ENCODE peak calls at places on chromosomes 13 and 19, in nine cellular contexts. C is aorta; Z is CD8-positive, alpha-beta T cell; J is kidney epithelial cell; M is AG09309; T is lower leg skin; G is GM23338; O is uterus; Q is A549. S is an unnamed sample.

GRCh38 chr13:49980266-49980665 is 16.6 kb upstream of the TRIM13 start:
- DNase-seq in O (no peak), Q (no peak), G (no peak), C (no peak), M (no peak), Z (no peak), T (no peak), J (no peak), S (no peak)

GRCh38 chr13:38535271-38535670 is 151.6 kb upstream of the FREM2 start:
- DNase-seq in Q (no peak), Z (no peak), T (no peak), J (no peak), G (no peak), C (no peak), O (no peak), M (no peak), S (no peak)

GRCh38 chr13:95564948-95565347 is 12.4 kb downstream of the CLDN10 start:
- DNase-seq in C (no peak), Z (no peak), O (no peak), Q (no peak), M (peak), J (peak), G (no peak), T (no peak), S (no peak)

GRCh38 chr19:7083076-7083956 is 13.8 kb downstream of the ZNF557 start:
- DNase-seq in J (no peak), C (no peak), G (peak), Z (no peak), O (no peak), Q (no peak), T (no peak), M (no peak), S (no peak)

GRCh38 chr13:111939285-111940278 is 127.4 kb upstream of the SOX1 start:
- DNase-seq in G (no peak), Z (no peak), T (no peak), Q (no peak), O (no peak), M (no peak), J (no peak), C (no peak), S (no peak)

GRCh38 chr13:113889467-113889866 is 25.6 kb upstream of the GAS6 start:
- DNase-seq in T (no peak), C (no peak), Q (no peak), J (no peak), Z (no peak), O (no peak), G (no peak), M (no peak), S (no peak)

GRCh38 chr13:113405481-113406300 is 41.8 kb upstream of the GRTP1 start:
- DNase-seq in Z (no peak), M (no peak), Q (no peak), G (no peak), T (no peak), C (no peak), J (no peak), O (no peak), S (no peak)

GRCh38 chr19:44808463-44809371 is at the start of gene BCAM:
- DNase-seq in T (no peak), J (no peak), M (no peak), Q (peak), Z (no peak), O (peak), C (peak), G (peak), S (no peak)

GRCh38 chr13:109938255-109938936 is 152.0 kb upstream of the IRS2 start:
- DNase-seq in T (no peak), M (peak), O (peak), Q (no peak), G (no peak), C (no peak), J (peak), Z (no peak), S (peak)

GRCh38 chr19:41957161-41957837 is 1.8 kb downstream of the RABAC1 start:
- DNase-seq in Z (no peak), M (no peak), J (no peak), T (no peak), Q (no peak), O (no peak), C (no peak), G (no peak), S (no peak)

GRCh38 chr13:23547000-23547590 is 23.1 kb upstream of the TNFRSF19 start:
- DNase-seq in G (peak), M (no peak), Z (no peak), O (peak), Q (no peak), T (no peak), C (peak), J (no peak), S (no peak)

GRCh38 chr19:33849551-33850147 is 53.0 kb downstream of the KCTD15 start:
- DNase-seq in T (no peak), G (no peak), C (no peak), M (no peak), J (no peak), Z (no peak), O (no peak), Q (no peak), S (no peak)
- H3K4me3 ChIP-seq in T (no peak), G (no peak), C (no peak), M (no peak), J (no peak), Z (no peak), O (no peak), Q (no peak), S (no peak)

GRCh38 chr13:28820099-28821051 is at the start of gene MTUS2:
- DNase-seq in G (peak), T (no peak), C (peak), J (no peak), O (no peak), M (no peak), Q (no peak), Z (no peak), S (no peak)
- H3K4me3 ChIP-seq in G (peak), T (peak), C (peak), J (peak), O (no peak), M (peak), Q (peak), Z (peak), S (peak)

GRCh38 chr13:101916108-101916757 is 463.8 kb downstream of the ITGBL1 start:
- DNase-seq in J (no peak), Z (no peak), C (peak), G (peak), Q (peak), M (no peak), T (no peak), O (no peak), S (no peak)

GRCh38 chr13:101916758-101917474 is 464.4 kb downstream of the ITGBL1 start:
- DNase-seq in O (no peak), M (no peak), J (no peak), C (no peak), Z (no peak), Q (no peak), G (peak), T (no peak), S (no peak)

GRCh38 chr13:101917833-101918755 is 465.6 kb downstream of the ITGBL1 start:
- DNase-seq in O (no peak), M (no peak), G (peak), T (no peak), J (no peak), C (no peak), Q (no peak), Z (no peak), S (no peak)

GRCh38 chr13:101915755-101916107 is 463.3 kb downstream of the ITGBL1 start:
- DNase-seq in O (no peak), C (no peak), J (no peak), Z (no peak), G (peak), T (no peak), Q (no peak), M (no peak), S (no peak)

DNA sequence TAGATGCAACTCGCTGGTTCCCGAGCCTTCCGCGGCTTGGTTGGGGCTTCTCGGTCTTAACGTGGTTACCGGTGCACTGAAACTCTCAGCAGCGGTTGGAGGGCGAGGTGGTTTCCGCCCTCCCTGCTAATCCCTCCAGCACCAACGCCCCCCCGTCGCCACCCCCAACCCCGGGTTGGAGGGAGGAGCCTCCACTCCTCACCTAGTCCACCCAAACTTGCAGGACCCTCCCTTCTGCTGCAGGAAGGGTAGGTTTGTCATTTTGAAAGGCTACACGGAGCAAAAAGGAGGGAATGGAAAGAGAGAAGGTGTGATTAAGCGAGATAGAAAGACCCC is 465.0 kb downstream of the ITGBL1 start:
- DNase-seq in J (no peak), M (no peak), O (no peak), C (no peak), Z (no peak), T (no peak), Q (no peak), G (peak), S (no peak)
- H3K4me3 ChIP-seq in J (no peak), M (no peak), O (no peak), C (no peak), Z (no peak), T (no peak), Q (no peak), G (peak), S (no peak)

GRCh38 chr19:13100031-13100588 is 2.5 kb downstream of the LYL1 start:
- DNase-seq in O (peak), C (no peak), G (no peak), Z (peak), J (no peak), T (no peak), Q (no peak), M (no peak), S (no peak)
- H3K4me3 ChIP-seq in O (no peak), C (no peak), G (peak), Z (peak), J (no peak), T (no peak), Q (no peak), M (no peak), S (no peak)

GRCh38 chr13:99287544-99287943 is 19.7 kb downstream of the GPR183 start:
- DNase-seq in G (no peak), J (no peak), O (no peak), C (no peak), M (no peak), Z (no peak), T (no peak), Q (no peak), S (no peak)
- H3K4me3 ChIP-seq in G (no peak), J (no peak), O (no peak), C (no peak), M (no peak), Z (no peak), T (no peak), Q (no peak), S (no peak)

GRCh38 chr19:38437295-38437694 is 3.8 kb downstream of the RYR1 start:
- DNase-seq in M (no peak), T (no peak), O (no peak), C (no peak), J (no peak), Q (no peak), G (no peak), Z (no peak), S (no peak)

GRCh38 chr19:38430931-38431330 is 2.6 kb upstream of the RYR1 start:
- DNase-seq in Q (no peak), T (no peak), J (no peak), M (no peak), C (no peak), G (no peak), Z (no peak), O (no peak), S (no peak)

GRCh38 chr19:38437917-38438316 is 4.4 kb downstream of the RYR1 start:
- DNase-seq in G (no peak), O (no peak), M (no peak), T (no peak), Q (no peak), Z (no peak), J (no peak), C (no peak), S (no peak)

GRCh38 chr19:38433268-38433733 is at the start of gene RYR1:
- DNase-seq in O (no peak), C (peak), G (peak), Q (peak), J (no peak), M (no peak), Z (peak), T (peak), S (no peak)

GRCh38 chr19:38434549-38435051 is 1.1 kb downstream of the RYR1 start:
- DNase-seq in Q (no peak), J (no peak), M (no peak), Z (no peak), T (no peak), C (peak), O (no peak), G (peak), S (no peak)
- H3K4me3 ChIP-seq in Q (no peak), J (no peak), M (no peak), Z (no peak), T (no peak), C (no peak), O (no peak), G (peak), S (no peak)

GRCh38 chr13:42176286-42176685 is 95.7 kb upstream of the AKAP11 start:
- DNase-seq in O (no peak), C (no peak), J (no peak), G (no peak), Z (no peak), M (no peak), Q (no peak), T (no peak), S (no peak)
- H3K4me3 ChIP-seq in O (no peak), C (no peak), J (no peak), G (no peak), Z (no peak), M (no peak), Q (no peak), T (no peak), S (no peak)

DNA sequence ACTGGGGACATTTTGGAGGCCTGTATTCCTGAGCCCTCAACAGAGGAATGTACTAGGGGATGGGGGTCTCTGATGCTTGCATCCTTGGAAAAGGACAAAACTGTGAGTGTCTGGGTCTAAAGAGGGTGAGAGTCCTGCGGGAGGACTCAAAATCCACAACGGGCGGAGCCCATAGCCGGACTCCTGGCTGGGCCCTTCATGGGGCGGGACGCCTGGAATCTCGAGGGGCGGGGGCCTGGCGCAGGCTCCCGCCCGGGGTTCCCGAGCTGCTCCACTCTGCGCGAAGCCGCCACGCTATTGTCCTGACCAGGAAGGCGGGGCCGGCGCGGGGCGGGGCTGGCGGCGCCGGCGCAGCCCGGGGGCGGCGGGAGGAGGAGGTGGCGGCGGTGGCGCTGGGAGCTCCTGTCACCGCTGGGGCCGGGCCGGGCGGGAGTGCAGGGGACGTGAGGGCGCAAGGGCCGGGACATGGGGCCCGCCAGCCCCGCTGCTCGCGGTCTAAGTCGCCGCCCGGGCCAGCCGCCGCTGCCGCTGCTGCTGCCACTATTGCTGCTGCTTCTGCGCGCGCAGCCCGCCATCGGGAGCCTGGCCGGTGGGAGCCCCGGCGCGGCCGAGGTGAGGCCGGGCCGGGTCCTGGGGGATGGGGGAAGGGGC is at the start of gene APLP1:
- DNase-seq in T (peak), Z (peak), C (peak), O (peak), J (no peak), M (no peak), G (peak), Q (peak), S (peak)
- H3K4me3 ChIP-seq in T (no peak), Z (peak), C (peak), O (peak), J (peak), M (peak), G (peak), Q (peak), S (peak)

GRCh38 chr19:13979224-13979623 is 26.9 kb downstream of the RFX1 start:
- DNase-seq in G (no peak), Q (no peak), T (no peak), O (no peak), J (no peak), M (no peak), Z (no peak), C (no peak), S (no peak)
- H3K4me3 ChIP-seq in G (peak), Q (no peak), T (no peak), O (peak), J (peak), M (no peak), Z (peak), C (no peak), S (peak)

S was measured in retinal pigment epithelial cell.